ENCODE peak calls at places on chromosome 9, in four cellular contexts. One of them, this sample, is unnamed.

GRCh38 chr9:133844431-133844830 is 106.3 kb upstream of the SARDH start:
- DNase-seq in H9: no peak
- DNase-seq in mesendoderm: no peak
- DNase-seq in H1: no peak
- DNase-seq in this sample: no peak

GRCh38 chr9:90322296-90322695 is 320.3 kb downstream of the DIRAS2 start:
- DNase-seq in H9: no peak
- DNase-seq in mesendoderm: no peak
- DNase-seq in H1: no peak
- DNase-seq in this sample: peak; percentile 9

GRCh38 chr9:38082456-38083287 is 13.6 kb upstream of the SHB start:
- DNase-seq in H9: no peak
- DNase-seq in mesendoderm: no peak
- DNase-seq in H1: no peak
- DNase-seq in this sample: no peak

GRCh38 chr9:21413089-21414023 is 4.4 kb downstream of the IFNA8 start:
- DNase-seq in H9: peak; percentile 55
- DNase-seq in mesendoderm: peak; percentile 21
- DNase-seq in H1: no peak
- DNase-seq in this sample: no peak

GRCh38 chr9:95132406-95133350 is 184.8 kb downstream of the FANCC start:
- DNase-seq in H9: no peak
- DNase-seq in mesendoderm: no peak
- DNase-seq in H1: no peak
- DNase-seq in this sample: no peak

GRCh38 chr9:110048976-110049698 is 158.8 kb downstream of the C9orf152 start:
- DNase-seq in H9: peak; percentile 41
- DNase-seq in mesendoderm: peak; percentile 59
- DNase-seq in H1: no peak
- DNase-seq in this sample: no peak

GRCh38 chr9:129071526-129072131 is 9.3 kb upstream of the DOLPP1 start:
- DNase-seq in H9: peak; percentile 92
- DNase-seq in mesendoderm: peak; percentile 83
- DNase-seq in H1: peak; percentile 66
- DNase-seq in this sample: no peak

GRCh38 chr9:98801969-98802371 is 5.5 kb upstream of the GALNT12 start:
- DNase-seq in H9: no peak
- DNase-seq in mesendoderm: peak; percentile 84
- DNase-seq in H1: no peak
- DNase-seq in this sample: no peak

GRCh38 chr9:107942870-107943269 is 453.3 kb upstream of the KLF4 start:
- DNase-seq in H9: no peak
- DNase-seq in mesendoderm: peak; percentile 49
- DNase-seq in H1: no peak
- DNase-seq in this sample: no peak

GRCh38 chr9:96376926-96377874 is 6.3 kb downstream of the SLC35D2 start:
- DNase-seq in H9: no peak
- DNase-seq in mesendoderm: peak; percentile 54
- DNase-seq in H1: no peak
- DNase-seq in this sample: peak; percentile 38

GRCh38 chr9:95793924-95794828 is 81.3 kb upstream of the ERCC6L2 start:
- DNase-seq in H9: no peak
- DNase-seq in mesendoderm: no peak
- DNase-seq in H1: no peak
- DNase-seq in this sample: peak; percentile 98

GRCh38 chr9:133160742-133161541 is 2.8 kb downstream of the GBGT1 start:
- DNase-seq in H9: peak; percentile 64
- DNase-seq in mesendoderm: peak; percentile 70
- DNase-seq in H1: no peak
- DNase-seq in this sample: peak; percentile 61

GRCh38 chr9:69317081-69317480 is 7.9 kb upstream of the ENTREP1 start:
- DNase-seq in H9: no peak
- DNase-seq in mesendoderm: no peak
- DNase-seq in H1: no peak
- DNase-seq in this sample: no peak

GRCh38 chr9:134187821-134188420 is 23.6 kb upstream of the RNU6ATAC start:
- DNase-seq in H9: no peak
- DNase-seq in mesendoderm: no peak
- DNase-seq in H1: no peak
- DNase-seq in this sample: no peak

GRCh38 chr9:18397076-18397475 is 76.9 kb upstream of the ADAMTSL1 start:
- DNase-seq in H9: no peak
- DNase-seq in mesendoderm: no peak
- DNase-seq in H1: no peak
- DNase-seq in this sample: no peak

GRCh38 chr9:82404484-82405280 is 416.1 kb downstream of the SPATA31D1 start:
- DNase-seq in H9: no peak
- DNase-seq in mesendoderm: no peak
- DNase-seq in H1: no peak
- DNase-seq in this sample: peak; percentile 64

GRCh38 chr9:95521699-95522098 is 4.9 kb upstream of the PTCH1 start:
- DNase-seq in H9: no peak
- DNase-seq in mesendoderm: no peak
- DNase-seq in H1: no peak
- DNase-seq in this sample: no peak

GRCh38 chr9:36665921-36666429 is 93.3 kb downstream of the MELK start:
- DNase-seq in H9: no peak
- DNase-seq in mesendoderm: no peak
- DNase-seq in H1: no peak
- DNase-seq in this sample: peak; percentile 30

GRCh38 chr9:108417726-108418125 is 438.1 kb downstream of the ACTL7B start:
- DNase-seq in H9: no peak
- DNase-seq in mesendoderm: no peak
- DNase-seq in H1: no peak
- DNase-seq in this sample: no peak

GRCh38 chr9:78115073-78115472 is 83.5 kb upstream of the GNAQ start:
- DNase-seq in H9: no peak
- DNase-seq in mesendoderm: peak; percentile 57
- DNase-seq in H1: no peak
- DNase-seq in this sample: no peak

GRCh38 chr9:78122631-78123030 is 91.0 kb upstream of the GNAQ start:
- DNase-seq in H9: no peak
- DNase-seq in mesendoderm: no peak
- DNase-seq in H1: no peak
- DNase-seq in this sample: no peak

GRCh38 chr9:78114581-78114980 is 83.0 kb upstream of the GNAQ start:
- DNase-seq in H9: no peak
- DNase-seq in mesendoderm: no peak
- DNase-seq in H1: no peak
- DNase-seq in this sample: no peak

GRCh38 chr9:78121488-78121887 is 89.9 kb upstream of the GNAQ start:
- DNase-seq in H9: peak; percentile 45
- DNase-seq in mesendoderm: peak; percentile 57
- DNase-seq in H1: no peak
- DNase-seq in this sample: peak; percentile 58

GRCh38 chr9:78118742-78119473 is 87.3 kb upstream of the GNAQ start:
- DNase-seq in H9: no peak
- DNase-seq in mesendoderm: no peak
- DNase-seq in H1: no peak
- DNase-seq in this sample: peak; percentile 20
- H3K56ac ChIP-seq in H9: no peak overlapping the region
- H3K56ac ChIP-seq in mesendoderm: no peak overlapping the region
- H3K56ac ChIP-seq in H1: no peak overlapping the region
- H3K56ac ChIP-seq in this sample: no peak overlapping the region

GRCh38 chr9:136151848-136152542 is 33.3 kb upstream of the TMEM250 start:
- DNase-seq in H9: no peak
- DNase-seq in mesendoderm: no peak
- DNase-seq in H1: no peak
- DNase-seq in this sample: no peak
- H3K56ac ChIP-seq in H9: no peak overlapping the region
- H3K56ac ChIP-seq in mesendoderm: peak overlapping the region; percentile 56
- H3K56ac ChIP-seq in H1: no peak overlapping the region
- H3K56ac ChIP-seq in this sample: no peak overlapping the region

GRCh38 chr9:130882696-130883225 is 13.9 kb downstream of the QRFP start:
- DNase-seq in H9: no peak
- DNase-seq in mesendoderm: no peak
- DNase-seq in H1: no peak
- DNase-seq in this sample: no peak

GRCh38 chr9:130884111-130884531 is 12.5 kb downstream of the QRFP start:
- DNase-seq in H9: no peak
- DNase-seq in mesendoderm: no peak
- DNase-seq in H1: no peak
- DNase-seq in this sample: no peak

GRCh38 chr9:130885422-130886375 is 10.9 kb downstream of the QRFP start:
- DNase-seq in H9: no peak
- DNase-seq in mesendoderm: no peak
- DNase-seq in H1: no peak
- DNase-seq in this sample: no peak

GRCh38 chr9:130883479-130883878 is 13.1 kb downstream of the QRFP start:
- DNase-seq in H9: no peak
- DNase-seq in mesendoderm: no peak
- DNase-seq in H1: no peak
- DNase-seq in this sample: no peak

DNA sequence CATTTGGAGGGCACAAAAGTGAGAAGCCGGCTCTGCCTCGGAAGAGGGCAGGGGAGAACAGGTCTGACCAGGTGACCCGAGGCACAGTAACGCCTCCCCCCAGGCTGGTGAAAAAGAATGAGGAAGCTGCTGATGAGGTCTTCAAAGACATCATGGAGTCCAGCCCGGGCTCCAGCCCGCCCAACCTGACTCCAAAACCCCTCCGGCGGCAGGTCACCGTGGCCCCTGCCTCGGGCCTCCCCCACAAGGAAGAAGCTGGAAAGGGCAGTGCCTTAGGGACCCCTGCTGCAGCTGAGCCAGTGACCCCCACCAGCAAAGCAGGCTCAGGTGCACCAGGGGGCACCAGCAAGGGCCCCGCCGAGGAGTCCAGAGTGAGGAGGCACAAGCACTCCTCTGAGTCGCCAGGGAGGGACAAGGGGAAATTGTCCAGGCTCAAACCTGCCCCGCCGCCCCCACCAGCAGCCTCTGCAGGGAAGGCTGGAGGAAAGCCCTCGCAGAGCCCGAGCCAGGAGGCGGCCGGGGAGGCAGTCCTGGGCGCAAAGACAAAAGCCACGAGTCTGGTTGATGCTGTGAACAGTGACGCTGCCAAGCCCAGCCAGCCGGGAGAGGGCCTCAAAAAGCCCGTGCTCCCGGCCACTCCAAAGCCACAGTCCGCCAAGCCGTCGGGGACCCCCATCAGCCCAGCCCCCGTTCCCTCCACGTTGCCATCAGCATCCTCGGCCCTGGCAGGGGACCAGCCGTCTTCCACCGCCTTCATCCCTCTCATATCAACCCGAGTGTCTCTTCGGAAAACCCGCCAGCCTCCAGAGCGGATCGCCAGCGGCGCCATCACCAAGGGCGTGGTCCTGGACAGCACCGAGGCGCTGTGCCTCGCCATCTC is 11.8 kb downstream of the QRFP start:
- DNase-seq in H9: no peak
- DNase-seq in mesendoderm: no peak
- DNase-seq in H1: no peak
- DNase-seq in this sample: no peak
- H3K56ac ChIP-seq in H9: no peak overlapping the region
- H3K56ac ChIP-seq in mesendoderm: no peak overlapping the region
- H3K56ac ChIP-seq in H1: no peak overlapping the region
- H3K56ac ChIP-seq in this sample: no peak overlapping the region

DNA sequence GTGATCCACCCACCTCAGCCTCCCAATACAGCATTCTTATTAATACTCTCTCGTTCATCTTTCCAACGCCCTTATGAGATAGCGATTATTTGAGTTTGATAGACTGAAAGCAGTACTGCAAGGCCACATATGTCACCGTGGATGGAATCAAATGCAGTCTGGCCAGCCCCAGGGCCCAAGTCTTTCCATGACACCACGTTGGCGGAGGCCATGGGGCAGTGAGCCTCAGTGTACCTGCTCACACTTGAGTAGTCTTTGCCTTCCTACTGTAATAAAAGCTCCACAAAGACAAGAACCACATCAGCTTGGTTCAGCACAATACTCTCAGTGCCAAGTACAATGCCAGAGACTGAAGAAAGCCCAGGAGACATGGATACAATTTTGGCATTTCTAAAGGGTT is 88.5 kb downstream of the TTLL11 start:
- DNase-seq in H9: no peak
- DNase-seq in mesendoderm: no peak
- DNase-seq in H1: no peak
- DNase-seq in this sample: no peak
- H3K56ac ChIP-seq in H9: no peak overlapping the region
- H3K56ac ChIP-seq in mesendoderm: no peak overlapping the region
- H3K56ac ChIP-seq in H1: no peak overlapping the region
- H3K56ac ChIP-seq in this sample: no peak overlapping the region

GRCh38 chr9:114086607-114087006 is 8.5 kb upstream of the AMBP start:
- DNase-seq in H9: no peak
- DNase-seq in mesendoderm: no peak
- DNase-seq in H1: no peak
- DNase-seq in this sample: no peak

GRCh38 chr9:114091711-114092110 is 7.4 kb downstream of the KIF12 start:
- DNase-seq in H9: no peak
- DNase-seq in mesendoderm: no peak
- DNase-seq in H1: no peak
- DNase-seq in this sample: no peak

GRCh38 chr9:114087721-114088120 is 9.6 kb upstream of the AMBP start:
- DNase-seq in H9: no peak
- DNase-seq in mesendoderm: no peak
- DNase-seq in H1: no peak
- DNase-seq in this sample: no peak

GRCh38 chr9:114088571-114089170 is 10.4 kb downstream of the KIF12 start:
- DNase-seq in H9: no peak
- DNase-seq in mesendoderm: no peak
- DNase-seq in H1: no peak
- DNase-seq in this sample: no peak

DNA sequence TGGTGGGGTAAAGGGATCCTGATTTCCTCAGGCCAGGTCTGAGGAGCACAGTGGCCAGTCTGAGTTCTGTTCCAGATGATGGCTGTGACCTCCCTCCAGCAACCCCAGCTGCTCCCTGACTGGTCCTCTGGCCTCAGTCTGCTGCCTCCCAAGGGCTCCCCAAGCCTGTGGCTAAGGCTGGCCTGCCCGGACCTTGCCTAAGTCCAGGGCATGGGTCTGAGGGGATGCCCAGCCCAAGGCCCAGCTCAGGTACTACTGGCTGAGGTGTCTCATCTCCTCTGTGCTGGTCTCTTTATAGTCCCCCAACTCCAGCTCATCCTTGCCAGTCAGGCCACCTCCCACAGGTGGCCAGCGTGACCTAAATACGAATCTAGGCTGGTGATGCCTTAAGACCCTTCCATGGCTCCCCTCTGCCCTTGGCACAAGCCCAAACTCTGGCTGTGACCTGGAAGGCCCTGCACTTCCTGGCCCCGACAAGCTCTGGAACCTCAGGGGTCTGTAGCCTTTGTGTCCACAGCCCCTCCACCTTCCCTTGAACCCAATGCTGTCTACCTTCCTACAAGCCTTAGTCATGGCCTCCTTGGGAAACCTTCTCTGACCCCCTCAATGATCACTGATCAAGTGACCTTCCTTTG is 9.8 kb downstream of the KIF12 start:
- DNase-seq in H9: no peak
- DNase-seq in mesendoderm: no peak
- DNase-seq in H1: no peak
- DNase-seq in this sample: no peak
- H3K56ac ChIP-seq in H9: no peak overlapping the region
- H3K56ac ChIP-seq in mesendoderm: no peak overlapping the region
- H3K56ac ChIP-seq in H1: no peak overlapping the region
- H3K56ac ChIP-seq in this sample: no peak overlapping the region

This sample was measured in IMR-90.